ENCODE peak calls at places on chromosomes 12 and 14, in five cellular contexts. Q is WTC11, R is HepG2, N is K562, U is GM12878. O is an unnamed sample.

GRCh38 chr14:102116361-102117180 is 23.1 kb upstream of the WDR20 start:
- DNase-seq in U (no peak), R (no peak), N (no peak), Q (no peak), O (no peak)

GRCh38 chr12:6370994-6371754 is 4.2 kb downstream of the SCNN1A start:
- DNase-seq in Q (peak), N (peak), U (peak), R (peak), O (peak)

GRCh38 chr12:92096346-92097136 is 49.1 kb downstream of the BTG1 start:
- DNase-seq in Q (no peak), N (no peak), U (no peak), R (no peak), O (no peak)

GRCh38 chr12:76135456-76135855 is 51.0 kb upstream of the NAP1L1 start:
- DNase-seq in Q (no peak), N (no peak), R (no peak), U (no peak), O (no peak)

GRCh38 chr12:52543985-52544888 is 8.7 kb downstream of the KRT71 start:
- DNase-seq in N (peak), U (no peak), R (no peak), Q (no peak), O (no peak)

GRCh38 chr12:131103614-131104463 is 150.1 kb downstream of the ADGRD1 start:
- DNase-seq in N (no peak), Q (peak), R (no peak), U (no peak), O (no peak)

GRCh38 chr12:91920276-91920675 is 225.4 kb downstream of the BTG1 start:
- DNase-seq in R (no peak), N (peak), Q (no peak), U (no peak), O (no peak)

GRCh38 chr12:34151019-34151418 is 128.7 kb downstream of the ALG10 start:
- DNase-seq in N (no peak), U (no peak), Q (no peak), R (no peak), O (no peak)

GRCh38 chr12:66497000-66497897 is 181.6 kb downstream of the GRIP1 start:
- DNase-seq in U (no peak), Q (no peak), N (no peak), R (no peak), O (no peak)

GRCh38 chr12:54229624-54230212 is 40.9 kb upstream of the SMUG1 start:
- DNase-seq in R (no peak), U (no peak), Q (no peak), N (no peak), O (peak)

GRCh38 chr14:99067141-99067920 is 204.7 kb downstream of the BCL11B start:
- DNase-seq in U (no peak), Q (no peak), R (no peak), N (no peak), O (no peak)

GRCh38 chr14:34874386-34875030 is 652 bp downstream of the BAZ1A start:
- DNase-seq in R (peak), U (no peak), Q (peak), N (peak), O (no peak)

GRCh38 chr12:70444903-70445302 is 78.8 kb downstream of the KCNMB4 start:
- DNase-seq in U (no peak), N (no peak), Q (no peak), R (no peak), O (no peak)

GRCh38 chr14:25759251-25759650 is 709.3 kb upstream of the STXBP6 start:
- DNase-seq in R (no peak), Q (no peak), N (no peak), U (no peak), O (no peak)

GRCh38 chr12:3320881-3321509 is 170.0 kb upstream of the PRMT8 start:
- DNase-seq in U (no peak), R (no peak), Q (no peak), N (no peak), O (no peak)

GRCh38 chr12:76028649-76029277 is 2.8 kb downstream of the PHLDA1 start:
- DNase-seq in N (no peak), Q (no peak), R (peak), U (no peak), O (no peak)

GRCh38 chr14:92688434-92689375 is 59.7 kb downstream of the LGMN start:
- DNase-seq in Q (no peak), R (no peak), N (no peak), U (no peak), O (no peak)

GRCh38 chr12:51484119-51484518 is 59.5 kb downstream of the SLC4A8 start:
- DNase-seq in N (no peak), Q (no peak), U (no peak), R (no peak), O (no peak)

GRCh38 chr12:124191024-124191359 is 103.9 kb upstream of the RFLNA start:
- DNase-seq in Q (no peak), U (no peak), R (no peak), N (peak), O (peak)

GRCh38 chr12:123879691-123880090 is 92.9 kb downstream of the CCDC92 start:
- DNase-seq in Q (no peak), N (no peak), U (no peak), R (no peak), O (no peak)

GRCh38 chr14:48792376-48793024 is 793.7 kb downstream of the RPS29 start:
- DNase-seq in Q (no peak), N (no peak), R (peak), U (no peak), O (no peak)

GRCh38 chr12:106919910-106920544 is 35.7 kb upstream of the TMEM263 start:
- DNase-seq in N (peak), Q (no peak), U (no peak), R (peak), O (peak)

GRCh38 chr12:86777335-86777734 is 521.1 kb upstream of the MGAT4C start:
- DNase-seq in U (no peak), R (no peak), N (no peak), Q (no peak), O (no peak)

GRCh38 chr12:6684609-6685008 is 4.6 kb downstream of the ZNF384 start:
- DNase-seq in Q (peak), R (peak), N (peak), U (no peak), O (peak)

GRCh38 chr14:74579447-74580274 is 32.4 kb downstream of the LTBP2 start:
- DNase-seq in U (no peak), R (peak), Q (no peak), N (no peak), O (peak)

GRCh38 chr12:46187023-46187422 is 81.8 kb downstream of the SLC38A1 start:
- DNase-seq in N (no peak), Q (no peak), R (no peak), U (no peak), O (no peak)

GRCh38 chr12:104450700-104451099 is 6.0 kb upstream of the CHST11 start:
- DNase-seq in R (no peak), Q (no peak), N (no peak), U (no peak), O (no peak)

GRCh38 chr12:1698638-1699214 is 7.9 kb downstream of the ADIPOR2 start:
- DNase-seq in U (no peak), Q (no peak), N (no peak), R (no peak), O (no peak)

GRCh38 chr12:32877670-32878459 is 18.7 kb downstream of the PKP2 start:
- DNase-seq in Q (no peak), N (no peak), R (no peak), U (no peak), O (no peak)

GRCh38 chr12:47808574-47809380 is 10.9 kb downstream of the HDAC7 start:
- DNase-seq in R (no peak), N (peak), Q (no peak), U (no peak), O (no peak)
- TF ChIP-seq ATF3 in R (no peak), N (no peak), Q (no peak), U (no peak), O (no peak)

GRCh38 chr14:65032319-65032718 is 45.6 kb downstream of the FNTB start:
- DNase-seq in U (no peak), R (no peak), Q (no peak), N (no peak), O (no peak)
- TF ChIP-seq ATF3 in U (no peak), R (no peak), Q (no peak), N (no peak), O (no peak)

DNA sequence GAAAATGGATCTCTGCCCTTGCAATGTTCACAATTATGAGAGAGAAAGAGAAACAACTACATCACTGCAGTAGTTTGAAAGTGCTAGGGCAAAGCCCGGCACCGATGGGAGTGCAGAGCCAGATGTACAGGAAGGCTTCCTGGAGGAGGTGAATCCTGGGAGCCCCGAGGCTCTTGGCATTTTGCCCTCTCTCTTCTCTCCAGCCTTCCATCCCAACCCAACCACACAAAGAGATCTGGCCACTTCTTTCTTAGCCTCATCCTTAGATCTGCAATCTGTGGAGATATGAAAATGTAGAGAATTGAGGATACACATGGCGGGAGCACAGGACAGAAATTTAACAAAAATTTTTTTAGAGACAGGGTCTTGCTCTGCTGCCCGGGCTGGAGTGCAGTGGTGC is 3.3 kb upstream of the PAPLN start:
- DNase-seq in N (no peak), R (no peak), U (no peak), Q (no peak), O (no peak)
- TF ChIP-seq ATF3 in N (no peak), R (no peak), U (no peak), Q (no peak), O (no peak)

GRCh38 chr12:98814254-98814653 is 169.2 kb downstream of the APAF1 start:
- DNase-seq in Q (no peak), U (no peak), N (no peak), R (no peak), O (no peak)
- TF ChIP-seq ATF3 in Q (no peak), U (no peak), N (no peak), R (no peak), O (no peak)

O was measured in HCT116.